ENCODE peak calls at places on chromosomes 16 and 17, in four cellular contexts. B is CD4-positive, CD25-positive, alpha-beta regulatory T cell; G is AG20443; L is activated T-cell treated with anti-CD3 and anti-CD28 coated beads, Interleukin-2, amount 50 U/mL, for 72 hours. T is an unnamed sample.
A peak's percentile ranks its signal among the peaks of the same experiment; 100 is the strongest.

GRCh38 chr17:10843806-10844205 is 5.9 kb upstream of the PIRT start:
- DNase-seq in B (no peak), G (no peak), L (no peak), T (no peak)

GRCh38 chr17:80008383-80008840 is 27.3 kb downstream of the TBC1D16 start:
- DNase-seq in G (peak; percentile 95), L (peak; percentile 87), B (peak; percentile 52), T (peak; percentile 96)

GRCh38 chr17:78532922-78533640 is 44.1 kb downstream of the DNAH17 start:
- DNase-seq in B (no peak), L (peak; percentile 28), G (peak; percentile 70), T (peak; percentile 63)

GRCh38 chr16:69112285-69113129 is 7.1 kb downstream of the HAS3 start:
- DNase-seq in B (no peak), G (peak; percentile 82), L (peak; percentile 62), T (peak; percentile 74)

GRCh38 chr16:22141746-22142145 is 20.6 kb upstream of the SDR42E2 start:
- DNase-seq in B (no peak), L (no peak), G (peak; percentile 61), T (peak; percentile 39)

GRCh38 chr17:77344038-77344437 is 203.3 kb downstream of the SEC14L1 start:
- DNase-seq in L (no peak), G (no peak), B (no peak), T (no peak)

GRCh38 chr17:61245706-61246135 is 153.9 kb upstream of the TBX2 start:
- DNase-seq in B (no peak), G (no peak), L (no peak), T (no peak)

GRCh38 chr17:27497696-27498095 is 41.4 kb downstream of the KSR1 start:
- DNase-seq in G (no peak), L (no peak), B (no peak), T (peak; percentile 69)

GRCh38 chr17:81667754-81668153 is 1.2 kb downstream of the CCDC137 start:
- DNase-seq in B (no peak), L (no peak), G (no peak), T (no peak)

GRCh38 chr17:55962931-55963378 is 190.3 kb upstream of the ANKFN1 start:
- DNase-seq in L (no peak), G (no peak), B (no peak), T (no peak)

GRCh38 chr17:50584749-50585148 is 24.2 kb downstream of the CACNA1G start:
- DNase-seq in B (no peak), G (no peak), L (no peak), T (no peak)

GRCh38 chr17:82424001-82424862 is 5.8 kb upstream of the OGFOD3 start:
- DNase-seq in L (peak; percentile 64), G (peak; percentile 61), B (peak; percentile 30), T (peak; percentile 74)

GRCh38 chr17:155576-155975 is 18.2 kb downstream of the SCGB1C2 start:
- DNase-seq in L (no peak), G (no peak), B (no peak), T (no peak)

T was measured in DMS53.